ENCODE peak calls at places on chromosomes 4 and X, in four cellular contexts. F, E, B and R are unnamed samples.

GRCh38 chr4:110959041-110959643 is 336.3 kb upstream of the PITX2 start:
- DNase-seq in F (peak), E (no peak), B (no peak), R (peak)

GRCh38 chrX:11954196-11954595 is 184.1 kb upstream of the FRMPD4 start:
- DNase-seq in F (peak), E (no peak), B (no peak), R (no peak)

GRCh38 chr4:68299492-68300457 is 50.1 kb downstream of the YTHDC1 start:
- DNase-seq in F (no peak), E (no peak), B (no peak), R (peak)

GRCh38 chr4:3193531-3194203 is 55.3 kb upstream of the MSANTD1 start:
- DNase-seq in F (no peak), E (no peak), B (no peak), R (no peak)

GRCh38 chrX:100946521-100946920 is 17.8 kb upstream of the XKRX start:
- DNase-seq in F (peak), E (no peak), B (no peak), R (no peak)

GRCh38 chrX:107000013-107000515 is at the start of gene MORC4:
- DNase-seq in F (peak), E (peak), B (peak), R (peak)

GRCh38 chr4:127047930-127048329 is 584.8 kb upstream of the INTU start:
- DNase-seq in F (peak), E (no peak), B (no peak), R (no peak)

GRCh38 chrX:38561951-38562719 is 793 bp downstream of the TSPAN7 start:
- DNase-seq in F (no peak), E (no peak), B (peak), R (no peak)

GRCh38 chrX:115362334-115363095 is 73.0 kb downstream of the LUZP4 start:
- DNase-seq in F (peak), E (no peak), B (no peak), R (no peak)

GRCh38 chr4:142567199-142567598 is 278.9 kb downstream of the INPP4B start:
- DNase-seq in F (peak), E (no peak), B (no peak), R (peak)

GRCh38 chr4:13409324-13409723 is 74.8 kb downstream of the RAB28 start:
- DNase-seq in F (no peak), E (no peak), B (no peak), R (no peak)